ENCODE peak calls at places on chromosomes 11 and 22, in four cellular contexts. W, A, R and E are unnamed samples.

GRCh38 chr11:121904148-121904547 is 211.9 kb downstream of the BLID start:
- DNase-seq in W (no peak), A (no peak), R (no peak), E (no peak)

GRCh38 chr11:66289548-66290331 is 797 bp upstream of the YIF1A start:
- DNase-seq in A (peak; percentile 45), W (peak; percentile 86), R (no peak), E (peak; percentile 94)

GRCh38 chr22:25542231-25542630 is 22.2 kb upstream of the GRK3 start:
- DNase-seq in W (no peak), A (no peak), R (no peak), E (no peak)

GRCh38 chr11:75462117-75462653 is 29.2 kb upstream of the KLHL35 start:
- DNase-seq in W (no peak), R (no peak), A (no peak), E (peak; percentile 56)

GRCh38 chr22:31611065-31611760 is 50.8 kb downstream of the PISD start:
- DNase-seq in R (no peak), W (no peak), A (no peak), E (no peak)

GRCh38 chr11:131463609-131464008 is 93.2 kb downstream of the NTM start:
- DNase-seq in A (no peak), R (no peak), W (no peak), E (no peak)

GRCh38 chr11:77095551-77096490 is 6.8 kb upstream of the OMP start:
- DNase-seq in W (no peak), A (no peak), R (peak; percentile 76), E (no peak)

GRCh38 chr11:85847436-85847835 is 7.7 kb upstream of the CCDC83 start:
- DNase-seq in A (no peak), R (no peak), W (no peak), E (no peak)

GRCh38 chr11:22668005-22668796 is 1.8 kb downstream of the GAS2 start:
- DNase-seq in A (no peak), R (no peak), W (no peak), E (no peak)

GRCh38 chr11:22669368-22669767 is 3.0 kb downstream of the GAS2 start:
- DNase-seq in R (no peak), A (no peak), W (no peak), E (no peak)

GRCh38 chr11:22670803-22671202 is 4.4 kb downstream of the GAS2 start:
- DNase-seq in W (peak; percentile 23), R (peak; percentile 39), A (no peak), E (peak; percentile 28)

GRCh38 chr11:22666320-22666699 is at the start of gene GAS2:
- DNase-seq in R (no peak), W (no peak), A (no peak), E (peak; percentile 10)

GRCh38 chr11:22666700-22667439 is 459 bp downstream of the GAS2 start:
- DNase-seq in A (no peak), R (peak; percentile 53), W (no peak), E (peak; percentile 84)
- TF ChIP-seq CTCF in A (no peak), R (peak; percentile 8), W (no peak), E (no peak)

GRCh38 chr11:827146-827860 is 416 bp upstream of the CRACR2B start:
- DNase-seq in A (no peak), R (peak; percentile 47), W (peak; percentile 78), E (peak; percentile 87)
- TF ChIP-seq EZH2 in A (no peak), R (no peak), W (no peak), E (no peak)

GRCh38 chr22:49910229-49911155 is 7.7 kb downstream of the ALG12 start:
- DNase-seq in R (no peak), W (no peak), A (no peak), E (no peak)
- TF ChIP-seq JUNB in R (no peak), W (no peak), A (no peak), E (no peak)

DNA sequence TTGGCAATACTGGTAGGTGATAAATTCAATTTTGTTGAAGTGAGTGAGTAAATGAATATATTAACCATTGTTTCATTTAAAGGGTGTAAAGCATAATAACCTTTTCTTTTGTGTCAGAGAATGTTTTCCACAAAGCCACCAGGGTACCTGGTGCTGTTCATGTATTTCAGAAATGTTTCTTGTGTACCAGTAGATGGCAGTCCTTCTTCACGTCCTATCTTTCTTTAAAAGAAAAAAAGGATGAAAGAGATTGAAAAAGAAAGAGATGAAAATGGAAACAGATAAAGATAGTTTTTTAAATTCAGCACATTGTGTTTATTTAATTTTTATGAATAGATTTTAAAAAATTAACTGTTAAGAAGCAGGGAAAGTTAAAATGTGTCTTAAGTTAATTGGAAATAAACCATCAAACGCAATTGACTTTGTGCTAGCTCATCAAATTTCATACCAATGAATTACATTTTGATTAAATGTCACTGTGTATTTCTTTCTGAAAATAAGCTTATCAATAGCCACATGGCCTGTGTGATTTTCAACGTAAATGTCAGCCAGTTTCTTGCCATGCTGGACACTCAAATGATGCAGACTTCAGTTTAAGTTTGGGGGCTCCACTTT is 65.5 kb upstream of the CHORDC1 start:
- DNase-seq in A (no peak), R (peak; percentile 33), W (peak; percentile 19), E (peak; percentile 57)
- TF ChIP-seq CTCF in A (peak; percentile 54), R (peak; percentile 57), W (peak; percentile 66), E (peak; percentile 94)

DNA sequence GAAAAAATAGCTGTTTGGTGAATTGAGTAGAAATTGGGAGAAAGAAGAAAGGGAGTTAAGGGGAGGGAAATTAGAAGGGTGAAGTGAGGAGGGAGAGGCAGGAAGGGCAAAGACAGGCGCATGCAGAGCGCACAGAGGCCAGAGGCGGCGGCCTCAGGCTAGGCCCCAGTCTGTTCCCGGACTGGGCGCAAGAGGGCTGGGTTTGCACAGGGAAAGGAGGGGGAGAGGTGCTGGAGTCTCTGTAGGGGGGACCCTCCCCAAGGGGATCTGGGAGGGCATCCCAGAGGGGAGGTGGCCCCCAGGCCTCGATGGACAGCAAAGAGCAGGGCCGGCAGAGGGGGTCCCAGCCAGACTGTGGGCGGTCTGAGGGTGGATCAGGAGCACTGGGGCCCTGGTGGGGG is 1.3 kb upstream of the FLRT1 start:
- DNase-seq in R (no peak), W (peak; percentile 39), A (no peak), E (peak; percentile 81)
- TF ChIP-seq EZH2 in R (no peak), W (no peak), A (no peak), E (no peak)